ENCODE peak calls at places on chromosome 4, in six cellular contexts. N is IMR-90, O is HepG2, V is K562, Z is A549, K is GM12878. R is an unnamed sample.

GRCh38 chr4:184907216-184907615 is 81.4 kb upstream of the ACSL1 start:
- DNase-seq in N (no peak), O (no peak), V (peak), Z (no peak), K (no peak), R (no peak)

GRCh38 chr4:144820706-144821105 is 174.8 kb downstream of the HHIP start:
- DNase-seq in N (peak), O (no peak), V (no peak), Z (no peak), K (no peak), R (no peak)

GRCh38 chr4:82561745-82562552 is at the start of gene TMEM150C:
- DNase-seq in N (no peak), O (no peak), V (no peak), Z (peak), K (no peak), R (peak)

GRCh38 chr4:137531951-137532868 is at the start of gene PCDH18:
- DNase-seq in N (peak), O (no peak), V (no peak), Z (no peak), K (peak), R (peak)

GRCh38 chr4:190016369-190017289 is 10.4 kb downstream of the FRG2 start:
- DNase-seq in N (no peak), O (no peak), V (no peak), Z (no peak), K (no peak), R (no peak)

GRCh38 chr4:95544433-95545103 is 4.2 kb downstream of the UNC5C start:
- DNase-seq in N (no peak), O (no peak), V (no peak), Z (no peak), K (no peak), R (no peak)

GRCh38 chr4:82744284-82744963 is 54.2 kb downstream of the SCD5 start:
- DNase-seq in N (no peak), O (no peak), V (no peak), Z (no peak), K (no peak), R (no peak)

GRCh38 chr4:186168750-186169149 is 22.6 kb upstream of the CYP4V2 start:
- DNase-seq in N (no peak), O (no peak), V (no peak), Z (no peak), K (no peak), R (no peak)

GRCh38 chr4:123593655-123594054 is 197.1 kb downstream of the SPRY1 start:
- DNase-seq in N (no peak), O (no peak), V (no peak), Z (no peak), K (no peak), R (no peak)

DNA sequence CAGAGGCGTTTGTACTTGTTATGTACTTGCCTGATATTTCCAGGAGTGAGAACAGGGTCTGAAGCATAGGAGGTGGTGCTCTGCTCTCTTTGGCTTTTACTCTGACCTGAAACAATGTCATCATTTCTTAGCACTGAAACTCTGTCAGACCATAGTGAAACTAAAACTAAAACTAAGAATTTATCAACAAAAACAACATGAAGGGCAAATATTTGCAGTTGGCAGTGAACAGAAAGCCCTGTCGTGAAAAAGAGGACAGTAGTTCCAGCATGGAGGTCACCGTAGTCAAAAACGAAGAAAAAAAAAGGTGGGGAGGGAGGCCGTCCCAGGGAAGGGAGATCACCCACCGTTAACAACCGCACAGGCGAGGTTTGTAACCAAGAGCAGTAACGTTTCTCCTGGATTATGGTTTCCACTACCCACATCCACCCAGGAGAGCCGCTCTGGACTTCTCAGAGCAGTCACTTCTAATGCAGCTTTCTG is 97.5 kb downstream of the ANK2 start:
- DNase-seq in N (no peak), O (peak), V (no peak), Z (no peak), K (peak), R (no peak)
- TF ChIP-seq BHLHE40 in N (no peak), O (no peak), V (no peak), Z (no peak), K (no peak), R (no peak)

DNA sequence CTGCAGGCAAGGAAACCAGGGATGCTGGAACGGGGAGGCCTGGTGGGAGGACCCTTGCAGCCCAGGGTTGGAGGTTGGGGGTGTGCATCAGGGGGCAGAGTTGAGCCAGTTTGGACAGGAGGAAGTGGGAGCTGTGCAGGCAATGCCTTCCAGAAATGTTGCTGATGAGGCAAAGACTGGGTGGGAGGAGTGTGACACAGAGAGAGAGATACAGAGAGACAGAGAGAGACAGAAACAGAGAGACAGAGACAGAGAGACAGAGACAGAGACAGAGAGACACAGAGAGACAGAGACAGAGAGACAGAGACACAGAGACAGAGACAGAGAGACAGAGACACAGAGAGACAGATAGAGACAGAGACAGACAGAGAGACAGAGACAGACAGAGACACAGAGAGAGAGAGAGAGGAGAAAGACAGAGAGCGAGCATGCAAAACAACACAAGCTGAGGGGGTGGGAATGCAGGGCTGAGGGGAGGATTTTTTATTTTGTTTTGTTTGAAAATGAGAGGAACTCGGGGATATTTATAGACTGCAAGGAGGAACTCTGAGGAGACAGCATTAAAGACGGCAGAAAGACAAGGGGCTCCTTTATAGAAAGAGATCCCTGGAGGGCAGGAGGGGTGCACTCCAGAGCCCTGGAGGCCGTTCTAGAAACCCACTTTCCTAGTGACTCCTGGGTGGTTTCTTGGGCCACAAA is 1.9 kb upstream of the HAUS3 start:
- DNase-seq in N (peak), O (peak), V (peak), Z (peak), K (no peak), R (peak)
- TF ChIP-seq BHLHE40 in N (no peak), O (no peak), V (no peak), Z (no peak), K (no peak), R (no peak)

GRCh38 chr4:133149932-133150642 is 993 bp downstream of the PCDH10 start:
- DNase-seq in N (no peak), O (no peak), V (no peak), Z (no peak), K (no peak), R (no peak)
- TF ChIP-seq BHLHE40 in N (no peak), O (no peak), V (no peak), Z (no peak), K (no peak), R (no peak)

DNA sequence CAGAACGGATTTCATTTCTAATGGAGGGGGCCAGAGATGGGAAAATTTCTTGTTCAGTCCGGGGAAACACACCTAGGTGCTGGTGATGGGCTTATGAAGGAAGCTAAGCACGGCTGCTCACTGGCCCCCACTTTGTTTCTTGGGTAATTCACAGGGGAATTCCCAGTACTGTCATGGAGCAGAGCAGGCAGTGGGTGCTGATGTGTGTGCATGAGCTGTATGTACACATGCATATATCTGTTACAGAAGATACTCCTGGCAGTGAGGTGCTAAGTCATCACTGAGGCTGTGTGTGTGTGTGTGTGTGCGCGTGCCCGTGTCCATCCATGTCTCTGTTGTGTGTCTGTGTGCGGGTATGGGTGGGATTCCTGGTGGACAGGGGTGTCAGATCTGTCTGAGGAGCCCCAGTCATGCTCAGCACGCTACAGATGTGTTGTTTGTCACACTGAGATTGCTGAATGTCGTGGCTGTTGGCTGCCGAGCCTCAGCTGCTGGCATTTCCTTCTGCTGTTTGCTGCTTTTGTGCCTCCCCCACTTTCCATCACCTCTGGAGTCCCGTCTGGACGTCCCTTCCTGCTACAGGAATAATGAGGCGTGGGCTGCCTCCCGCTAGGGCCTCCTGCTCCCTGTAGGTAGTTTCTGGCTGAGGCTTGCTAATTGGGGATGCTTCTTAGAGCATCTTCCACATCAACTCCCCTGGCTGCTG is 53.3 kb downstream of the JADE1 start:
- DNase-seq in N (peak), O (no peak), V (no peak), Z (no peak), K (peak), R (no peak)
- TF ChIP-seq BHLHE40 in N (no peak), O (no peak), V (no peak), Z (no peak), K (no peak), R (no peak)

DNA sequence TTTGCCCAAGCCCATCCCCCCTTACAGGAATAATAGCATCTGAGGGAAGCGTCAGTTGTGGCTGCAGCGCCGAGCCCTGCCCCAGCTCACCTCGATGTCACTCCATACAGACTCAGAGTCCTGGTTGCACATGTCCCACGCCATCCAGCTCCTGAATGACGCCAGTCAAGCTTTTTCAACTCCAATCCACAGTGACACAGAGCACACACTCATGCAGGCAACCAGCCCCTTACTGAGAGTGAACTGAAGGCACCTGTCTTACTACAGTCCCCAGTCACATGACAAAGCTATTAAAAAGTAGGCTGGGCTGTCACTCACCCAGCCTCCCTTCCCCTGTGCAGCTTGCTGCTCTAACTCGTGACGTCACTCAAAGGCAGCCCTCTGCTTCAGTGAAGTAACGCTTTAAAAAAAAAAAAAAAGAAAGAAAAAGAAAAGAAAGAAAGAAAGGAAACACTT is at the start of gene PPARGC1A:
- DNase-seq in N (peak), O (peak), V (no peak), Z (no peak), K (no peak), R (peak)
- TF ChIP-seq BHLHE40 in N (no peak), O (peak), V (no peak), Z (no peak), K (no peak), R (no peak)

GRCh38 chr4:182277402-182277801 is 34.2 kb downstream of the TENM3 start:
- DNase-seq in N (peak), O (no peak), V (no peak), Z (no peak), K (no peak), R (no peak)
- TF ChIP-seq BHLHE40 in N (no peak), O (no peak), V (no peak), Z (no peak), K (no peak), R (no peak)

GRCh38 chr4:109231331-109231730 is 71.1 kb downstream of the COL25A1 start:
- DNase-seq in N (no peak), O (no peak), V (no peak), Z (no peak), K (no peak), R (no peak)
- TF ChIP-seq BHLHE40 in N (no peak), O (no peak), V (no peak), Z (no peak), K (no peak), R (no peak)